ENCODE peak calls at places on chromosomes 11 and 22, in ten cellular contexts. One of them, this sample, is unnamed.

GRCh38 chr22:17198188-17199130 is 20.8 kb downstream of the ADA2 start:
- DNase-seq in HCT116: no peak
- DNase-seq in gastrocnemius medialis: peak
- DNase-seq in body of pancreas: no peak
- DNase-seq in A549: no peak
- DNase-seq in stomach: no peak
- DNase-seq in heart left ventricle: peak
- DNase-seq in testis: peak
- DNase-seq in ovary: peak
- DNase-seq in K562: peak
- DNase-seq in this sample: peak

GRCh38 chr11:70270877-70271634 is 566 bp downstream of the PPFIA1 start:
- DNase-seq in heart left ventricle: peak
- DNase-seq in stomach: peak
- DNase-seq in testis: peak
- DNase-seq in gastrocnemius medialis: no peak
- DNase-seq in K562: peak
- DNase-seq in ovary: no peak
- DNase-seq in HCT116: no peak
- DNase-seq in body of pancreas: peak
- DNase-seq in A549: peak
- DNase-seq in this sample: peak

GRCh38 chr11:82191690-82192089 is 542.0 kb downstream of the FAM181B start:
- DNase-seq in ovary: no peak
- DNase-seq in testis: no peak
- DNase-seq in A549: no peak
- DNase-seq in body of pancreas: peak
- DNase-seq in HCT116: no peak
- DNase-seq in gastrocnemius medialis: no peak
- DNase-seq in stomach: peak
- DNase-seq in heart left ventricle: no peak
- DNase-seq in K562: no peak
- DNase-seq in this sample: peak

GRCh38 chr11:46348566-46348981 is 1.3 kb downstream of the DGKZ start:
- DNase-seq in gastrocnemius medialis: no peak
- DNase-seq in A549: no peak
- DNase-seq in K562: no peak
- DNase-seq in stomach: no peak
- DNase-seq in testis: no peak
- DNase-seq in body of pancreas: peak
- DNase-seq in ovary: no peak
- DNase-seq in heart left ventricle: no peak
- DNase-seq in HCT116: no peak
- DNase-seq in this sample: no peak

GRCh38 chr22:17472886-17473285 is 90.4 kb upstream of the SLC25A18 start:
- DNase-seq in body of pancreas: no peak
- DNase-seq in testis: no peak
- DNase-seq in A549: no peak
- DNase-seq in gastrocnemius medialis: no peak
- DNase-seq in ovary: no peak
- DNase-seq in heart left ventricle: no peak
- DNase-seq in HCT116: no peak
- DNase-seq in K562: no peak
- DNase-seq in stomach: no peak
- DNase-seq in this sample: no peak

GRCh38 chr22:33272866-33273265 is 214.7 kb upstream of the SYN3 start:
- DNase-seq in ovary: no peak
- DNase-seq in heart left ventricle: no peak
- DNase-seq in testis: no peak
- DNase-seq in gastrocnemius medialis: no peak
- DNase-seq in HCT116: no peak
- DNase-seq in K562: no peak
- DNase-seq in A549: no peak
- DNase-seq in stomach: no peak
- DNase-seq in body of pancreas: no peak
- DNase-seq in this sample: no peak

GRCh38 chr11:56296877-56297276 is 4.8 kb upstream of the OR8H1 start:
- DNase-seq in stomach: no peak
- DNase-seq in HCT116: no peak
- DNase-seq in heart left ventricle: no peak
- DNase-seq in testis: no peak
- DNase-seq in body of pancreas: no peak
- DNase-seq in K562: no peak
- DNase-seq in gastrocnemius medialis: no peak
- DNase-seq in ovary: no peak
- DNase-seq in A549: no peak
- DNase-seq in this sample: no peak

GRCh38 chr11:102047305-102047924 is at the start of gene CFAP300:
- DNase-seq in heart left ventricle: peak
- DNase-seq in A549: peak
- DNase-seq in HCT116: no peak
- DNase-seq in gastrocnemius medialis: peak
- DNase-seq in testis: peak
- DNase-seq in K562: peak
- DNase-seq in ovary: peak
- DNase-seq in stomach: peak
- DNase-seq in body of pancreas: peak
- DNase-seq in this sample: peak

GRCh38 chr22:23369054-23369685 is 188.9 kb downstream of the BCR start:
- DNase-seq in gastrocnemius medialis: no peak
- DNase-seq in HCT116: no peak
- DNase-seq in A549: no peak
- DNase-seq in ovary: no peak
- DNase-seq in heart left ventricle: no peak
- DNase-seq in stomach: no peak
- DNase-seq in K562: no peak
- DNase-seq in testis: no peak
- DNase-seq in body of pancreas: no peak
- DNase-seq in this sample: no peak

GRCh38 chr22:17167486-17167885 is 8.4 kb upstream of the HDHD5 start:
- DNase-seq in testis: peak
- DNase-seq in stomach: peak
- DNase-seq in ovary: peak
- DNase-seq in heart left ventricle: peak
- DNase-seq in HCT116: no peak
- DNase-seq in gastrocnemius medialis: peak
- DNase-seq in A549: no peak
- DNase-seq in K562: no peak
- DNase-seq in body of pancreas: peak
- DNase-seq in this sample: peak

GRCh38 chr11:69442012-69442806 is 39.3 kb upstream of the LINC01488 start:
- DNase-seq in K562: no peak
- DNase-seq in A549: no peak
- DNase-seq in stomach: no peak
- DNase-seq in HCT116: no peak
- DNase-seq in heart left ventricle: no peak
- DNase-seq in gastrocnemius medialis: no peak
- DNase-seq in ovary: no peak
- DNase-seq in testis: no peak
- DNase-seq in body of pancreas: no peak
- DNase-seq in this sample: no peak

GRCh38 chr22:20937031-20937793 is 20.0 kb downstream of the CRKL start:
- DNase-seq in testis: no peak
- DNase-seq in stomach: peak
- DNase-seq in K562: peak
- DNase-seq in ovary: no peak
- DNase-seq in HCT116: no peak
- DNase-seq in body of pancreas: peak
- DNase-seq in A549: no peak
- DNase-seq in gastrocnemius medialis: no peak
- DNase-seq in heart left ventricle: no peak
- DNase-seq in this sample: no peak

GRCh38 chr22:19289475-19290161 is 1.9 kb downstream of the CLTCL1 start:
- DNase-seq in testis: no peak
- DNase-seq in heart left ventricle: no peak
- DNase-seq in HCT116: no peak
- DNase-seq in body of pancreas: no peak
- DNase-seq in K562: no peak
- DNase-seq in ovary: no peak
- DNase-seq in A549: no peak
- DNase-seq in stomach: no peak
- DNase-seq in gastrocnemius medialis: no peak
- DNase-seq in this sample: no peak

GRCh38 chr11:86811637-86812321 is 11.4 kb downstream of the PRSS23 start:
- DNase-seq in testis: no peak
- DNase-seq in heart left ventricle: no peak
- DNase-seq in gastrocnemius medialis: no peak
- DNase-seq in ovary: no peak
- DNase-seq in stomach: peak
- DNase-seq in body of pancreas: peak
- DNase-seq in HCT116: peak
- DNase-seq in K562: no peak
- DNase-seq in A549: peak
- DNase-seq in this sample: no peak

GRCh38 chr11:82855616-82856015 is 44.6 kb downstream of the PRCP start:
- DNase-seq in heart left ventricle: no peak
- DNase-seq in ovary: no peak
- DNase-seq in gastrocnemius medialis: no peak
- DNase-seq in testis: no peak
- DNase-seq in stomach: no peak
- DNase-seq in HCT116: no peak
- DNase-seq in K562: no peak
- DNase-seq in body of pancreas: no peak
- DNase-seq in A549: no peak
- DNase-seq in this sample: no peak

GRCh38 chr22:49398646-49399045 is 429.0 kb downstream of the BRD1 start:
- DNase-seq in heart left ventricle: no peak
- DNase-seq in ovary: no peak
- DNase-seq in stomach: peak
- DNase-seq in HCT116: no peak
- DNase-seq in body of pancreas: no peak
- DNase-seq in K562: no peak
- DNase-seq in gastrocnemius medialis: no peak
- DNase-seq in A549: no peak
- DNase-seq in testis: no peak
- DNase-seq in this sample: no peak

GRCh38 chr11:2515401-2516275 is 70.8 kb downstream of the KCNQ1 start:
- DNase-seq in testis: peak
- DNase-seq in gastrocnemius medialis: peak
- DNase-seq in body of pancreas: peak
- DNase-seq in HCT116: no peak
- DNase-seq in stomach: peak
- DNase-seq in ovary: peak
- DNase-seq in heart left ventricle: peak
- DNase-seq in A549: no peak
- DNase-seq in K562: no peak
- DNase-seq in this sample: peak

GRCh38 chr22:39233736-39234120 is 11.1 kb downstream of the PDGFB start:
- DNase-seq in A549: no peak
- DNase-seq in heart left ventricle: peak
- DNase-seq in testis: no peak
- DNase-seq in stomach: no peak
- DNase-seq in HCT116: no peak
- DNase-seq in body of pancreas: peak
- DNase-seq in K562: no peak
- DNase-seq in gastrocnemius medialis: no peak
- DNase-seq in ovary: no peak
- DNase-seq in this sample: no peak

GRCh38 chr22:39232806-39233735 is 11.7 kb downstream of the PDGFB start:
- DNase-seq in heart left ventricle: no peak
- DNase-seq in K562: no peak
- DNase-seq in A549: no peak
- DNase-seq in HCT116: no peak
- DNase-seq in body of pancreas: peak
- DNase-seq in testis: no peak
- DNase-seq in ovary: no peak
- DNase-seq in stomach: no peak
- DNase-seq in gastrocnemius medialis: no peak
- DNase-seq in this sample: no peak

GRCh38 chr22:39236321-39237275 is 8.2 kb downstream of the PDGFB start:
- DNase-seq in heart left ventricle: peak
- DNase-seq in K562: peak
- DNase-seq in gastrocnemius medialis: peak
- DNase-seq in testis: no peak
- DNase-seq in HCT116: no peak
- DNase-seq in body of pancreas: peak
- DNase-seq in A549: no peak
- DNase-seq in ovary: no peak
- DNase-seq in stomach: peak
- DNase-seq in this sample: no peak

GRCh38 chr22:39234157-39234793 is 10.5 kb downstream of the PDGFB start:
- DNase-seq in testis: peak
- DNase-seq in heart left ventricle: peak
- DNase-seq in stomach: no peak
- DNase-seq in K562: no peak
- DNase-seq in HCT116: no peak
- DNase-seq in body of pancreas: no peak
- DNase-seq in ovary: no peak
- DNase-seq in A549: no peak
- DNase-seq in gastrocnemius medialis: peak
- DNase-seq in this sample: peak

GRCh38 chr22:39234867-39235687 is 9.7 kb downstream of the PDGFB start:
- DNase-seq in stomach: peak
- DNase-seq in gastrocnemius medialis: peak
- DNase-seq in HCT116: no peak
- DNase-seq in K562: no peak
- DNase-seq in heart left ventricle: peak
- DNase-seq in A549: no peak
- DNase-seq in testis: no peak
- DNase-seq in body of pancreas: peak
- DNase-seq in ovary: no peak
- DNase-seq in this sample: no peak
- H3K27ac ChIP-seq in stomach: peak
- H3K27ac ChIP-seq in gastrocnemius medialis: peak
- H3K27ac ChIP-seq in HCT116: no peak
- H3K27ac ChIP-seq in K562: no peak
- H3K27ac ChIP-seq in heart left ventricle: peak
- H3K27ac ChIP-seq in A549: no peak
- H3K27ac ChIP-seq in testis: peak
- H3K27ac ChIP-seq in body of pancreas: no peak
- H3K27ac ChIP-seq in ovary: no peak
- H3K27ac ChIP-seq in this sample: peak

GRCh38 chr22:30026751-30027150 is 53.5 kb upstream of the HORMAD2 start:
- DNase-seq in ovary: no peak
- DNase-seq in testis: no peak
- DNase-seq in A549: no peak
- DNase-seq in HCT116: no peak
- DNase-seq in gastrocnemius medialis: no peak
- DNase-seq in heart left ventricle: no peak
- DNase-seq in K562: no peak
- DNase-seq in stomach: no peak
- DNase-seq in body of pancreas: no peak
- DNase-seq in this sample: no peak
- TF ChIP-seq POLR2A in ovary: no peak
- TF ChIP-seq POLR2A in testis: no peak
- TF ChIP-seq POLR2A in A549: no peak
- TF ChIP-seq POLR2A in HCT116: no peak
- TF ChIP-seq POLR2A in gastrocnemius medialis: no peak
- TF ChIP-seq POLR2A in heart left ventricle: no peak
- TF ChIP-seq POLR2A in K562: no peak
- TF ChIP-seq POLR2A in stomach: no peak
- TF ChIP-seq POLR2A in body of pancreas: no peak
- TF ChIP-seq POLR2A in this sample: no peak

GRCh38 chr11:72589802-72590761 is 84.1 kb downstream of the PDE2A start:
- DNase-seq in testis: peak
- DNase-seq in A549: peak
- DNase-seq in stomach: peak
- DNase-seq in body of pancreas: peak
- DNase-seq in HCT116: no peak
- DNase-seq in K562: peak
- DNase-seq in gastrocnemius medialis: no peak
- DNase-seq in ovary: peak
- DNase-seq in heart left ventricle: peak
- DNase-seq in this sample: no peak
- H3K4me3 ChIP-seq in testis: peak
- H3K4me3 ChIP-seq in A549: peak
- H3K4me3 ChIP-seq in stomach: peak
- H3K4me3 ChIP-seq in body of pancreas: peak
- H3K4me3 ChIP-seq in HCT116: no peak
- H3K4me3 ChIP-seq in K562: no peak
- H3K4me3 ChIP-seq in gastrocnemius medialis: peak
- H3K4me3 ChIP-seq in ovary: no peak
- H3K4me3 ChIP-seq in heart left ventricle: peak
- H3K4me3 ChIP-seq in this sample: no peak

GRCh38 chr11:1259561-1259960 is 36.7 kb downstream of the MUC5B start:
- DNase-seq in HCT116: no peak
- DNase-seq in A549: no peak
- DNase-seq in gastrocnemius medialis: no peak
- DNase-seq in heart left ventricle: no peak
- DNase-seq in body of pancreas: no peak
- DNase-seq in K562: no peak
- DNase-seq in testis: no peak
- DNase-seq in stomach: no peak
- DNase-seq in ovary: no peak
- DNase-seq in this sample: no peak
- H3K27ac ChIP-seq in HCT116: no peak
- H3K27ac ChIP-seq in A549: no peak
- H3K27ac ChIP-seq in gastrocnemius medialis: no peak
- H3K27ac ChIP-seq in heart left ventricle: no peak
- H3K27ac ChIP-seq in body of pancreas: no peak
- H3K27ac ChIP-seq in K562: no peak
- H3K27ac ChIP-seq in testis: no peak
- H3K27ac ChIP-seq in stomach: no peak
- H3K27ac ChIP-seq in ovary: no peak
- H3K27ac ChIP-seq in this sample: no peak